ENCODE peak calls at places on chromosomes 1 and 21, in nine cellular contexts. H is NCI-H82; X is central memory CD4-positive, alpha-beta T cell; Y is T1000; P is stimulated activated CD8-positive, alpha-beta memory T cell treated with anti-CD3 and anti-CD28 coated beads, Interleukin-2, amount 100 ng/mL, for 48 hours; I is activated T-cell treated with anti-CD3 and anti-CD28 coated beads for 48 hours; Z is sciatic nerve; V is EL; S is HT1080. U is an unnamed sample.

GRCh38 chr1:82790556-82790955 is 989.8 kb downstream of the ADGRL2 start:
- DNase-seq in H (no peak), X (no peak), Y (no peak), P (no peak), I (no peak), Z (no peak), V (no peak), S (no peak), U (no peak)

GRCh38 chr1:111631502-111631901 is 11.9 kb downstream of the RAP1A start:
- DNase-seq in H (no peak), X (no peak), Y (no peak), P (no peak), I (no peak), Z (no peak), V (no peak), S (no peak), U (no peak)

GRCh38 chr21:17585875-17586450 is 26.7 kb downstream of the BTG3 start:
- DNase-seq in H (peak; percentile 69), X (peak; percentile 29), Y (no peak), P (no peak), I (no peak), Z (no peak), V (peak; percentile 53), S (peak; percentile 42), U (no peak)

GRCh38 chr1:75733661-75734060 is 9.2 kb downstream of the ACADM start:
- DNase-seq in H (no peak), X (no peak), Y (no peak), P (no peak), I (no peak), Z (no peak), V (no peak), S (no peak), U (no peak)

GRCh38 chr1:236862615-236863211 is 67.6 kb downstream of the MTR start:
- DNase-seq in H (no peak), X (no peak), Y (no peak), P (no peak), I (no peak), Z (no peak), V (no peak), S (no peak), U (no peak)

GRCh38 chr1:26889580-26890466 is at the start of gene GPN2:
- DNase-seq in H (peak; percentile 90), X (peak; percentile 68), Y (peak; percentile 40), P (peak; percentile 69), I (peak; percentile 74), Z (peak; percentile 87), V (peak; percentile 76), S (peak; percentile 61), U (peak; percentile 63)

GRCh38 chr1:5980314-5981008 is 11.8 kb downstream of the NPHP4 start:
- DNase-seq in H (peak; percentile 97), X (no peak), Y (no peak), P (no peak), I (no peak), Z (no peak), V (peak; percentile 21), S (peak; percentile 41), U (no peak)

GRCh38 chr21:39088831-39089380 is 94.3 kb downstream of the PSMG1 start:
- DNase-seq in H (no peak), X (no peak), Y (peak; percentile 71), P (no peak), I (no peak), Z (no peak), V (peak; percentile 73), S (peak; percentile 55), U (no peak)

GRCh38 chr1:37851271-37851670 is 8.1 kb downstream of the MTF1 start:
- DNase-seq in H (no peak), X (no peak), Y (no peak), P (no peak), I (no peak), Z (no peak), V (no peak), S (no peak), U (no peak)

GRCh38 chr1:6801998-6802397 is 16.7 kb downstream of the CAMTA1 start:
- DNase-seq in H (peak; percentile 61), X (no peak), Y (no peak), P (no peak), I (no peak), Z (no peak), V (peak; percentile 63), S (peak; percentile 31), U (no peak)

GRCh38 chr1:69946935-69947334 is 258.4 kb downstream of the LRRC40 start:
- DNase-seq in H (no peak), X (no peak), Y (no peak), P (no peak), I (no peak), Z (no peak), V (no peak), S (no peak), U (no peak)

GRCh38 chr21:34671891-34672290 is 3.1 kb downstream of the CLIC6 start:
- DNase-seq in H (no peak), X (no peak), Y (no peak), P (no peak), I (no peak), Z (no peak), V (no peak), S (no peak), U (no peak)

GRCh38 chr1:109539676-109540075 is at the start of gene GPR61:
- DNase-seq in H (no peak), X (no peak), Y (no peak), P (no peak), I (no peak), Z (peak; percentile 42), V (no peak), S (no peak), U (peak; percentile 13)